ENCODE peak calls at places on chromosomes 13 and 19, in five cellular contexts. Y, J, Z, W and B are unnamed samples.

GRCh38 chr19:47081095-47081494 is 32.5 kb downstream of the ZC3H4 start:
- DNase-seq in Y (no peak), J (no peak), Z (no peak), W (peak), B (no peak)

GRCh38 chr13:95880346-95880745 is 172.9 kb downstream of the UGGT2 start:
- DNase-seq in Y (no peak), J (no peak), Z (peak), W (no peak), B (no peak)

GRCh38 chr19:504634-505033 is 2.7 kb upstream of the TPGS1 start:
- DNase-seq in Y (no peak), J (no peak), Z (no peak), W (no peak), B (no peak)

GRCh38 chr19:39941151-39941550 is 6.7 kb upstream of the FCGBP start:
- DNase-seq in Y (no peak), J (peak), Z (no peak), W (no peak), B (no peak)

GRCh38 chr19:20503536-20503935 is 62.0 kb downstream of the ZNF737 start:
- DNase-seq in Y (peak), J (no peak), Z (peak), W (peak), B (no peak)

GRCh38 chr19:56132316-56132822 is 8.7 kb upstream of the ZNF444 start:
- DNase-seq in Y (no peak), J (no peak), Z (peak), W (peak), B (no peak)

GRCh38 chr19:4326837-4327251 is 11.8 kb downstream of the STAP2 start:
- DNase-seq in Y (no peak), J (no peak), Z (no peak), W (no peak), B (no peak)

GRCh38 chr13:98878421-98879126 is 99.3 kb downstream of the DOCK9 start:
- DNase-seq in Y (no peak), J (no peak), Z (no peak), W (no peak), B (no peak)

GRCh38 chr13:30932481-30933333 is at the start of gene TEX26:
- DNase-seq in Y (no peak), J (no peak), Z (peak), W (no peak), B (no peak)

GRCh38 chr13:23985846-23986245 is 88.5 kb upstream of the C1QTNF9B start:
- DNase-seq in Y (no peak), J (no peak), Z (no peak), W (no peak), B (no peak)

GRCh38 chr19:39237200-39238184 is 7.3 kb downstream of the IFNL3 start:
- DNase-seq in Y (no peak), J (peak), Z (no peak), W (peak), B (no peak)

GRCh38 chr13:110531671-110532083 is 29.8 kb downstream of the RAB20 start:
- DNase-seq in Y (no peak), J (no peak), Z (no peak), W (peak), B (no peak)

GRCh38 chr13:99484405-99484981 is 16.8 kb upstream of the TM9SF2 start:
- DNase-seq in Y (peak), J (no peak), Z (peak), W (no peak), B (peak)

GRCh38 chr19:7333198-7334118 is 15.3 kb upstream of the ARHGEF18 start:
- DNase-seq in Y (no peak), J (no peak), Z (peak), W (no peak), B (no peak)

GRCh38 chr13:20525601-20526544 is at the start of gene CRYL1:
- DNase-seq in Y (no peak), J (peak), Z (peak), W (peak), B (peak)
- H3K27ac ChIP-seq in Y (peak), J (peak), Z (peak), W (peak), B (peak)

DNA sequence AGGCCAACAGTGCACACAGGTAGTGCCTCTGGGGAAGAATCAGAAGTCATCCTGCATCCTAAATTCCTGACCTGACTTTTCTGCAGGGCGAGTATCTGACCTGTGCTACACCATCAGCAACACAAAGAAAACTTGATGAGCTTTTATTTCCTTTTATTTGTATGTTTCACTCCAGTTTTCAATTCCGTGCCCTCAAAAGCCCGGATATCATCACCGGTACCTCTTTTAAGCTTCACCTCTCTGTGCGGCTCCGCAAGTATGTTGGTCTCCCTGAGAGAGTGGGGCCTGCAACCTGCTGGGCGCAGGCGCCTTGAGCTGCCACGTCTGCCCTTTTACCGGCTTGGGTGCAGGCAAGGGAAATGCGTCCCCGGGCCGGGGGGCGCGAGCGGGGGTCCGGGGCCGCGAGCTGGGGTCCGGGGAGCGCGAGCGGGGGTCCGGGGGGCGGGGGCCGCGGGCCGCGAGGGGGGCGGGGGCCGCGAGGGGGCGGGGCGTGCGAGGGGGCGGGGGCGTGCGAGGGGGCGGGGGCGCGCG is 4.3 kb upstream of the DUXA start:
- DNase-seq in Y (no peak), J (no peak), Z (peak), W (peak), B (peak)
- H3K27ac ChIP-seq in Y (no peak), J (no peak), Z (no peak), W (no peak), B (peak)

DNA sequence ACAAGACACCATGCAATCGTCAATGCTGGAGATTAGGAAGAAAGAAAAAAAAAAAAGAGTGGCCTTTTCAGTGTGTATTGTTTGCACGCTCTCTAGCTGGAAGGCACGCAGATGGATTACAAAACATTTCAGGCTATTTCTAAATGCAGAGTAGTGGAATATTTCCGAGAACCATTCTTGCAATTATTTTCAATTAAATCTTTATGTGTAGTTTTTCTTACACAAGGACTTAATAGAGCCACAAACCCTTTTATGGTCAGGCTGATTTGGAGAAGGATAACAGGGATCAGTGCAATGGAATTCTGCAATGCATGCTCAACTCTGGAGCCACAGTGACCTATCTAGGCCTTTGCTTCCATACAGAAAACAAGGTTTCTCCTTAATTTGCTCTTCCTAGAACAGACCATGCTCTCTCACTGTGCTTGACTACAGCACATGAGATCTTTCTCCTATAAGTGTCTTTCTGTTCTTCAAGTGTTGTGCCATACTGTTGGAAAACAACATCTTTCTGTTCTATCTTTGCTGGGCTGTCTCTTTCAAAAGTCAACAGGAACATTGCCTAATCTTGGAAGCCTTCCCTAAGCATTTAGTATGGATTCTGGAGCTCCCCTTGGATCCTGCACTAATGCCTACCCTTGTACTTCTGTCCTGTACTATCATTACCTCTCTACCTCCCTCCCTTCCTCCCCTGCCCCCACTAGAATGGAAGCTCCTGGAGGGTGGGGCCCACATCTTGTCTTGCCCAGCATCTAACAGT is 26.9 kb downstream of the STARD13 start:
- DNase-seq in Y (no peak), J (no peak), Z (peak), W (no peak), B (no peak)
- H3K27ac ChIP-seq in Y (no peak), J (no peak), Z (peak), W (no peak), B (no peak)

DNA sequence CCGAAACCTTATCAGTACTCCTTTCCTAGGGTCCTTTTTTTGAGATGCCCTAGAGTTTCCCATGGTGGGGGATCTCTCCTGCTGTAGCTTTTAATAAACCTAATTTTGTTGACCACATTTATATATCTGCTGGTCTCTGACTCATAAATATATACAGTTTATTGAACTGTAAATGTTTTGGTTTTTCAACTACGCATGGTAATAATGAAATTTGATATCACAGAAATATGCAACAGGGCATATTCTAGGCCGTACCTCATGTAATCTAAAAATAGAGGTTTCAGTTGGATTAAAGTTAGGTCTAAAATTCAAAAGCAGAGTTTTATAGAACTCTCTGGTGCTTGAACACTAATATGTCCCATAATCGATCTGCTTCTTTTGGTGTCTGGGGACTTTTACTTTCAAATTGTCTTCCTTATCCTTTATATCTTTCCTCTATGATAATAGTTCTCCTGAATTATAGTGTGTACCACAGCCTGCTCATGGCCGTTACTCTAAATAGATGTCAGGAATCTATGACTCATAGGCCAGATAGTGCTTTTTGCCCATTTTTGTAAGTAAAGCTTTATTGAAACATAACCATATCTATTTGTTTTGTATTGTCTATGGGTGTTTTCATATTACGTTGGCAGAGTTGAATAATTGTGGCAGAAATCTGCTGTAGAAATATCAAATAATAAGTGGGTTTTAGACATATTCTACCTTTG is 324.8 kb upstream of the PCDH9 start:
- DNase-seq in Y (no peak), J (no peak), Z (peak), W (no peak), B (no peak)
- H3K27ac ChIP-seq in Y (no peak), J (no peak), Z (no peak), W (no peak), B (no peak)

DNA sequence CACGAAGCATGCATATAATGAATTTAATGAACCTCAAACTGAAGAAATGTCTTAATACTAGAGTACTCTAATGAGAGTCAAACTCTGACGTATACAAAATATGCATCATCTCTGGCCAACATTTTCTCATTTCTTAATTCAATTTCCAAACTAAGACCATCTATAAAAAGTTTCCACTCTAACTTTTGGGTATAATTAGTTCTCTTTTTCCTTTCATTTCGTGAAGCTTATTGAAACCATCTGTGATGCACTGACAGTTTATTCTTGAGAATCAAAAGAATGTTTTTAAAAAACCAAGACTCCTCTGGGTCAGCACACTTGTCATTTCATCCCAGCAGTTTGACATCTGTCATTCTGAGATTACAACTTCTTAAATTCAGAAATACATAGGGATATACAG is 90.0 kb downstream of the CAB39L start:
- DNase-seq in Y (no peak), J (no peak), Z (no peak), W (no peak), B (no peak)
- H3K27ac ChIP-seq in Y (no peak), J (no peak), Z (peak), W (no peak), B (no peak)

GRCh38 chr19:19452241-19453128 is 47.0 kb downstream of the GATAD2A start:
- DNase-seq in Y (no peak), J (no peak), Z (no peak), W (no peak), B (no peak)
- H3K27ac ChIP-seq in Y (no peak), J (no peak), Z (no peak), W (no peak), B (peak)